ENCODE peak calls at places on chromosomes 16 and 17, in seven cellular contexts. One of them, this sample, is unnamed.
A peak's percentile ranks its signal among the peaks of the same experiment; 100 is the strongest.

GRCh38 chr17:1422907-1423306 is 22.9 kb upstream of the YWHAE start:
- ATAC-seq in body of pancreas: no peak
- ATAC-seq in A549: peak; percentile 85
- ATAC-seq in right lobe of liver: peak; percentile 73
- ATAC-seq in HCT116: peak; percentile 55
- ATAC-seq in gastrocnemius medialis: peak; percentile 97
- ATAC-seq in heart left ventricle: peak; percentile 83
- ATAC-seq in this sample: no peak

GRCh38 chr17:10631048-10631700 is 25.9 kb downstream of the MYH3 start:
- ATAC-seq in A549: peak; percentile 63
- ATAC-seq in right lobe of liver: peak; percentile 58
- ATAC-seq in gastrocnemius medialis: no peak
- ATAC-seq in body of pancreas: no peak
- ATAC-seq in heart left ventricle: no peak
- ATAC-seq in HCT116: peak; percentile 90
- ATAC-seq in this sample: no peak

GRCh38 chr16:70381604-70382342 is 35.1 kb downstream of the DDX19A start:
- ATAC-seq in body of pancreas: peak; percentile 22
- ATAC-seq in heart left ventricle: no peak
- ATAC-seq in HCT116: peak; percentile 23
- ATAC-seq in A549: peak; percentile 54
- ATAC-seq in gastrocnemius medialis: peak; percentile 19
- ATAC-seq in right lobe of liver: no peak
- ATAC-seq in this sample: peak; percentile 38

GRCh38 chr16:84209989-84210388 is 19.0 kb downstream of the ADAD2 start:
- ATAC-seq in body of pancreas: no peak
- ATAC-seq in HCT116: peak; percentile 53
- ATAC-seq in A549: no peak
- ATAC-seq in heart left ventricle: no peak
- ATAC-seq in gastrocnemius medialis: no peak
- ATAC-seq in right lobe of liver: no peak
- ATAC-seq in this sample: no peak

GRCh38 chr17:79888811-79889634 is 49.8 kb upstream of the CBX4 start:
- ATAC-seq in HCT116: no peak
- ATAC-seq in body of pancreas: no peak
- ATAC-seq in right lobe of liver: peak; percentile 52
- ATAC-seq in A549: no peak
- ATAC-seq in gastrocnemius medialis: no peak
- ATAC-seq in heart left ventricle: no peak
- ATAC-seq in this sample: no peak

GRCh38 chr16:57601801-57602478 is 26.5 kb upstream of the ADGRG1 start:
- ATAC-seq in gastrocnemius medialis: no peak
- ATAC-seq in body of pancreas: no peak
- ATAC-seq in HCT116: no peak
- ATAC-seq in right lobe of liver: peak; percentile 24
- ATAC-seq in heart left ventricle: no peak
- ATAC-seq in A549: no peak
- ATAC-seq in this sample: no peak

GRCh38 chr17:40956401-40957254 is 10.1 kb downstream of the KRT39 start:
- ATAC-seq in gastrocnemius medialis: no peak
- ATAC-seq in A549: peak; percentile 65
- ATAC-seq in right lobe of liver: no peak
- ATAC-seq in heart left ventricle: no peak
- ATAC-seq in body of pancreas: peak; percentile 86
- ATAC-seq in HCT116: peak; percentile 90
- ATAC-seq in this sample: no peak

GRCh38 chr16:27275394-27275793 is 6.8 kb upstream of the NSMCE1 start:
- ATAC-seq in A549: no peak
- ATAC-seq in heart left ventricle: no peak
- ATAC-seq in gastrocnemius medialis: no peak
- ATAC-seq in body of pancreas: no peak
- ATAC-seq in HCT116: no peak
- ATAC-seq in right lobe of liver: no peak
- ATAC-seq in this sample: no peak

GRCh38 chr16:31009894-31010293 is 544 bp downstream of the STX1B start:
- ATAC-seq in A549: no peak
- ATAC-seq in HCT116: no peak
- ATAC-seq in body of pancreas: no peak
- ATAC-seq in gastrocnemius medialis: no peak
- ATAC-seq in heart left ventricle: no peak
- ATAC-seq in right lobe of liver: no peak
- ATAC-seq in this sample: no peak

GRCh38 chr16:17304124-17304813 is 166.5 kb downstream of the XYLT1 start:
- ATAC-seq in body of pancreas: peak; percentile 94
- ATAC-seq in HCT116: peak; percentile 54
- ATAC-seq in gastrocnemius medialis: no peak
- ATAC-seq in right lobe of liver: no peak
- ATAC-seq in A549: no peak
- ATAC-seq in heart left ventricle: no peak
- ATAC-seq in this sample: peak; percentile 38

GRCh38 chr16:73028721-73029361 is 19.1 kb downstream of the ZFHX3 start:
- ATAC-seq in heart left ventricle: no peak
- ATAC-seq in HCT116: no peak
- ATAC-seq in gastrocnemius medialis: no peak
- ATAC-seq in right lobe of liver: no peak
- ATAC-seq in A549: no peak
- ATAC-seq in body of pancreas: no peak
- ATAC-seq in this sample: no peak

GRCh38 chr17:80030730-80031410 is 4.8 kb downstream of the TBC1D16 start:
- ATAC-seq in body of pancreas: peak; percentile 73
- ATAC-seq in gastrocnemius medialis: no peak
- ATAC-seq in right lobe of liver: peak; percentile 64
- ATAC-seq in heart left ventricle: no peak
- ATAC-seq in A549: no peak
- ATAC-seq in HCT116: no peak
- ATAC-seq in this sample: no peak

GRCh38 chr16:1972490-1972877 is 631 bp downstream of the TBL3 start:
- ATAC-seq in body of pancreas: no peak
- ATAC-seq in HCT116: peak; percentile 37
- ATAC-seq in heart left ventricle: no peak
- ATAC-seq in A549: peak; percentile 37
- ATAC-seq in right lobe of liver: no peak
- ATAC-seq in gastrocnemius medialis: no peak
- ATAC-seq in this sample: no peak

GRCh38 chr16:732332-732731 is 5.4 kb downstream of the HAGHL start:
- ATAC-seq in heart left ventricle: no peak
- ATAC-seq in HCT116: no peak
- ATAC-seq in right lobe of liver: no peak
- ATAC-seq in A549: no peak
- ATAC-seq in gastrocnemius medialis: no peak
- ATAC-seq in body of pancreas: no peak
- ATAC-seq in this sample: no peak

GRCh38 chr17:67515490-67516088 is 138.5 kb downstream of the PITPNC1 start:
- ATAC-seq in body of pancreas: peak; percentile 71
- ATAC-seq in A549: no peak
- ATAC-seq in HCT116: no peak
- ATAC-seq in heart left ventricle: no peak
- ATAC-seq in gastrocnemius medialis: no peak
- ATAC-seq in right lobe of liver: no peak
- ATAC-seq in this sample: no peak

GRCh38 chr17:27466376-27466747 is 10.1 kb downstream of the KSR1 start:
- ATAC-seq in heart left ventricle: no peak
- ATAC-seq in gastrocnemius medialis: no peak
- ATAC-seq in HCT116: no peak
- ATAC-seq in body of pancreas: no peak
- ATAC-seq in right lobe of liver: peak; percentile 12
- ATAC-seq in A549: no peak
- ATAC-seq in this sample: peak; percentile 3

GRCh38 chr17:78637643-78638042 is 60.4 kb upstream of the DNAH17 start:
- ATAC-seq in A549: no peak
- ATAC-seq in HCT116: no peak
- ATAC-seq in heart left ventricle: no peak
- ATAC-seq in body of pancreas: no peak
- ATAC-seq in right lobe of liver: no peak
- ATAC-seq in gastrocnemius medialis: no peak
- ATAC-seq in this sample: no peak

GRCh38 chr16:82181456-82182185 is 11.6 kb upstream of the MPHOSPH6 start:
- ATAC-seq in gastrocnemius medialis: no peak
- ATAC-seq in HCT116: no peak
- ATAC-seq in heart left ventricle: no peak
- ATAC-seq in body of pancreas: no peak
- ATAC-seq in right lobe of liver: no peak
- ATAC-seq in A549: no peak
- ATAC-seq in this sample: no peak

GRCh38 chr17:6660101-6660500 is 8.5 kb downstream of the C17orf100 start:
- ATAC-seq in right lobe of liver: no peak
- ATAC-seq in A549: no peak
- ATAC-seq in HCT116: no peak
- ATAC-seq in body of pancreas: no peak
- ATAC-seq in heart left ventricle: no peak
- ATAC-seq in gastrocnemius medialis: no peak
- ATAC-seq in this sample: no peak

GRCh38 chr16:88013766-88014165 is 62.5 kb downstream of the BANP start:
- ATAC-seq in body of pancreas: no peak
- ATAC-seq in A549: no peak
- ATAC-seq in right lobe of liver: no peak
- ATAC-seq in heart left ventricle: no peak
- ATAC-seq in gastrocnemius medialis: no peak
- ATAC-seq in HCT116: no peak
- ATAC-seq in this sample: peak; percentile 17

GRCh38 chr16:51880776-51881175 is 666.2 kb downstream of the TOX3 start:
- ATAC-seq in HCT116: no peak
- ATAC-seq in body of pancreas: no peak
- ATAC-seq in A549: peak; percentile 91
- ATAC-seq in gastrocnemius medialis: no peak
- ATAC-seq in heart left ventricle: no peak
- ATAC-seq in right lobe of liver: no peak
- ATAC-seq in this sample: no peak

GRCh38 chr16:86171329-86171728 is 272.4 kb downstream of the IRF8 start:
- ATAC-seq in heart left ventricle: no peak
- ATAC-seq in HCT116: peak; percentile 30
- ATAC-seq in A549: no peak
- ATAC-seq in right lobe of liver: no peak
- ATAC-seq in gastrocnemius medialis: no peak
- ATAC-seq in body of pancreas: no peak
- ATAC-seq in this sample: no peak

DNA sequence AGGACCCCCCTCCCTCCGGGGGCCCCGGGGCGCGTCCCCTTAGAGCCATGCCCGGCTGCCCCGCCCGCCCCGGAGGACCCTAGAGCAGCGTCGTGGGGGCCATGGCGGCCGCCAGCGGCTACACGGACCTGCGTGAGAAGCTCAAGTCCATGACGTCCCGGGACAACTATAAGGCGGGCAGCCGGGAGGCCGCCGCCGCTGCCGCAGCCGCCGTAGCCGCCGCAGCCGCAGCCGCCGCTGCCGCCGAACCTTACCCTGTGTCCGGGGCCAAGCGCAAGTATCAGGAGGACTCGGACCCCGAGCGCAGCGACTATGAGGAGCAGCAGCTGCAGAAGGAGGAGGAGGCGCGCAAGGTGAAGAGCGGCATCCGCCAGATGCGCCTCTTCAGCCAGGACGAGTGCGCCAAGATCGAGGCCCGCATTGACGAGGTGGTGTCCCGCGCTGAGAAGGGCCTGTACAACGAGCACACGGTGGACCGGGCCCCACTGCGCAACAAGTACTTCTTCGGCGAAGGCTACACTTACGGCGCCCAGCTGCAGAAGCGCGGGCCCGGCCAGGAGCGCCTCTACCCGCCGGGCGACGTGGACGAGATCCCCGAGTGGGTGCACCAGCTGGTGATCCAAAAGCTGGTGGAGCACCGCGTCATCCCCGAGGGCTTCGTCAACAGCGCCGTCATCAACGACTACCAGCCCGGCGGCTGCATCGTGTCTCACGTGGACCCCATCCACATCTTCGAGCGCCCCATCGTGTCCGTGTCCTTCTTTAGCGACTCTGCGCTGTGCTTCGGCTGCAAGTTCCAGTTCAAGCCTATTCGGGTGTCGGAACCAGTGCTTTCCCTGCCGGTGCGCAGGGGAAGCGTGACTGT is 747 bp downstream of the ALKBH5 start:
- ATAC-seq in body of pancreas: no peak
- ATAC-seq in right lobe of liver: no peak
- ATAC-seq in gastrocnemius medialis: no peak
- ATAC-seq in heart left ventricle: no peak
- ATAC-seq in A549: peak; percentile 7
- ATAC-seq in HCT116: no peak
- ATAC-seq in this sample: no peak
- TF ChIP-seq POLR2A in body of pancreas: peak; percentile 35
- TF ChIP-seq POLR2A in right lobe of liver: no peak
- TF ChIP-seq POLR2A in gastrocnemius medialis: peak; percentile 63
- TF ChIP-seq POLR2A in heart left ventricle: no peak
- TF ChIP-seq POLR2A in A549: peak; percentile 5
- TF ChIP-seq POLR2A in HCT116: no peak
- TF ChIP-seq POLR2A in this sample: peak; percentile 23

GRCh38 chr17:69947027-69947759 is 127.8 kb upstream of the KCNJ16 start:
- ATAC-seq in gastrocnemius medialis: no peak
- ATAC-seq in body of pancreas: no peak
- ATAC-seq in A549: no peak
- ATAC-seq in right lobe of liver: no peak
- ATAC-seq in heart left ventricle: no peak
- ATAC-seq in HCT116: no peak
- ATAC-seq in this sample: no peak
- TF ChIP-seq POLR2A in gastrocnemius medialis: no peak
- TF ChIP-seq POLR2A in body of pancreas: no peak
- TF ChIP-seq POLR2A in A549: no peak
- TF ChIP-seq POLR2A in right lobe of liver: no peak
- TF ChIP-seq POLR2A in heart left ventricle: no peak
- TF ChIP-seq POLR2A in HCT116: no peak
- TF ChIP-seq POLR2A in this sample: no peak

DNA sequence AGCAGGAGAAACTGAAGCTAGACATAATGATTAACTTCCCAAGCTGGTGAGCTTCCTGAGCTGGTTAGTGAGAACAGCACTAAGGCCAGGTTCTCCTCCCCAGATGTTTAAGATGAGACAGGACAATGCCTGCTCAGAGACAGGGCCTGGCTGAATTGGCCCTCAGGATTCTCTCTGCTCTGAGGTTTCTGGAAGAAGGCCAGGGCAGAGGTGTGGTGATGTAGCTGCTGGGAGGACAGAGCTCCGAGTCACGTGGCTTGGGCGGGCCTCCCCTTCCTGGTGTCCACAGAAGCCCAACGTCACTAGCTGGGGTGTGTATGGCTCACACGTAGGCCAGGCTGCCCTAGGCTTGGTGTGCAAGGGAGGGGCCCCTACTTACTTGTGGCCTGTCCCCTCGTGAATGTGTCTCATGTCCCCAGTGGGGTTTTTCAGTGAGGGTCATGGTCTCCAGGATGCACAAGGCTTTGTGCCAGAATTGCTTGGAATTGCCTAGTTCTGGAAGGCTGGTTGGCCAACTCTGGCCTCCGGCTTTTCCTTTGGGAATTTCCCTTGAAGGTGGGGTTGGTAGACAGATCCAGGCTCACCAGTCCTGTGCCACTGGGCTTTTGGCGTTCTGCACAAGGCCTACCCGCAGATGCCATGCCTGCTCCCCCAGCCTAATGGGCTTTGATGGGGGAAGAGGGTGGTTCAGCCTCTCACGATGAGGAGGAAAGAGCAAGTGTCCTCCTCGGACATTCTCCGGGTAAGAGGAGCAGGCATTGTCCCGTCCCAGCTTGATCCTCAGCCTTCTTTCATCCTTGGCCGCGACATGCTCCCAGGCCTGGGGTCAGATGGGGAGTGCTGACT is 3.4 kb downstream of the NOD2 start:
- ATAC-seq in HCT116: peak; percentile 86
- ATAC-seq in right lobe of liver: peak; percentile 81
- ATAC-seq in body of pancreas: peak; percentile 41
- ATAC-seq in heart left ventricle: peak; percentile 72
- ATAC-seq in gastrocnemius medialis: no peak
- ATAC-seq in A549: no peak
- ATAC-seq in this sample: peak; percentile 69
- TF ChIP-seq POLR2A in HCT116: no peak
- TF ChIP-seq POLR2A in right lobe of liver: peak; percentile 46
- TF ChIP-seq POLR2A in body of pancreas: no peak
- TF ChIP-seq POLR2A in heart left ventricle: peak; percentile 13
- TF ChIP-seq POLR2A in gastrocnemius medialis: peak; percentile 23
- TF ChIP-seq POLR2A in A549: no peak
- TF ChIP-seq POLR2A in this sample: no peak

GRCh38 chr17:37512442-37513070 is 22.9 kb downstream of the DUSP14 start:
- ATAC-seq in heart left ventricle: no peak
- ATAC-seq in body of pancreas: no peak
- ATAC-seq in HCT116: no peak
- ATAC-seq in right lobe of liver: peak; percentile 91
- ATAC-seq in A549: peak; percentile 26
- ATAC-seq in gastrocnemius medialis: no peak
- ATAC-seq in this sample: no peak
- TF ChIP-seq POLR2A in heart left ventricle: no peak
- TF ChIP-seq POLR2A in body of pancreas: no peak
- TF ChIP-seq POLR2A in HCT116: no peak
- TF ChIP-seq POLR2A in right lobe of liver: no peak
- TF ChIP-seq POLR2A in A549: no peak
- TF ChIP-seq POLR2A in gastrocnemius medialis: no peak
- TF ChIP-seq POLR2A in this sample: no peak

This sample was measured in gastroesophageal sphincter.